ENCODE peak calls at places on chromosomes 2 and 18, in five cellular contexts. V is HepG2, A is stomach, N is A549, J is heart left ventricle. I is an unnamed sample.

GRCh38 chr2:173935305-173935704 is 29.9 kb downstream of the SP3 start:
- DNase-seq in V (no peak), A (no peak), N (no peak), J (no peak), I (no peak)

GRCh38 chr2:182893666-182894065 is 27.2 kb upstream of the FRZB start:
- DNase-seq in V (no peak), A (no peak), N (no peak), J (no peak), I (no peak)

GRCh38 chr2:101263377-101263800 is 10.7 kb downstream of the CNOT11 start:
- DNase-seq in V (peak; percentile 85), A (no peak), N (no peak), J (no peak), I (no peak)

GRCh38 chr18:44601447-44601846 is 79.2 kb upstream of the SETBP1 start:
- DNase-seq in V (no peak), A (no peak), N (peak; percentile 45), J (no peak), I (no peak)

GRCh38 chr18:79353238-79353637 is 42.5 kb upstream of the NFATC1 start:
- DNase-seq in V (peak; percentile 10), A (no peak), N (no peak), J (no peak), I (no peak)

GRCh38 chr18:40259073-40259472 is 1696.0 kb upstream of the PIK3C3 start:
- DNase-seq in V (no peak), A (no peak), N (no peak), J (no peak), I (no peak)

GRCh38 chr18:48300463-48300961 is 108.7 kb downstream of the ZBTB7C start:
- DNase-seq in V (no peak), A (no peak), N (peak; percentile 9), J (no peak), I (peak; percentile 54)

GRCh38 chr2:24822049-24822706 is 29.0 kb downstream of the CENPO start:
- DNase-seq in V (no peak), A (peak; percentile 10), N (no peak), J (no peak), I (no peak)

GRCh38 chr2:217902281-217903141 is 100.3 kb downstream of the TNS1 start:
- DNase-seq in V (peak; percentile 100), A (peak; percentile 84), N (peak; percentile 87), J (peak; percentile 92), I (peak; percentile 72)

GRCh38 chr2:42984617-42985016 is 192.2 kb upstream of the HAAO start:
- DNase-seq in V (no peak), A (no peak), N (no peak), J (no peak), I (no peak)

GRCh38 chr2:215328066-215328465 is 16.2 kb downstream of the ATIC start:
- DNase-seq in V (no peak), A (no peak), N (no peak), J (no peak), I (no peak)

GRCh38 chr2:188628989-188629889 is 337.6 kb downstream of the GULP1 start:
- DNase-seq in V (no peak), A (no peak), N (peak; percentile 63), J (no peak), I (no peak)

GRCh38 chr2:44715671-44716077 is 225.8 kb upstream of the SIX3 start:
- DNase-seq in V (peak; percentile 24), A (no peak), N (peak; percentile 60), J (no peak), I (no peak)

GRCh38 chr2:167188596-167188967 is 300.3 kb downstream of the XIRP2 start:
- DNase-seq in V (no peak), A (no peak), N (no peak), J (no peak), I (no peak)

GRCh38 chr2:177604291-177605065 is 211.9 kb downstream of the AGPS start:
- DNase-seq in V (peak; percentile 76), A (no peak), N (peak; percentile 51), J (no peak), I (no peak)

GRCh38 chr2:216866515-216867095 is 6.7 kb upstream of the TNP1 start:
- DNase-seq in V (no peak), A (no peak), N (no peak), J (no peak), I (no peak)

GRCh38 chr18:46485675-46486200 is 171.3 kb downstream of the LOXHD1 start:
- DNase-seq in V (no peak), A (no peak), N (no peak), J (no peak), I (no peak)

GRCh38 chr18:62914868-62915267 is 199.5 kb downstream of the PHLPP1 start:
- DNase-seq in V (no peak), A (no peak), N (no peak), J (no peak), I (no peak)

GRCh38 chr18:59646228-59646945 is 50.8 kb downstream of the CCBE1 start:
- DNase-seq in V (no peak), A (no peak), N (no peak), J (no peak), I (no peak)

GRCh38 chr2:189609423-189609816 is 28.8 kb upstream of the SLC40A1 start:
- DNase-seq in V (peak; percentile 59), A (no peak), N (peak; percentile 41), J (no peak), I (no peak)

GRCh38 chr2:169276045-169276444 is 86.3 kb downstream of the LRP2 start:
- DNase-seq in V (no peak), A (no peak), N (peak; percentile 11), J (no peak), I (no peak)

GRCh38 chr2:106982350-106982749 is 96.4 kb upstream of the ST6GAL2 start:
- DNase-seq in V (no peak), A (no peak), N (peak; percentile 27), J (no peak), I (no peak)

GRCh38 chr2:45072862-45073237 is 63.6 kb upstream of the SIX2 start:
- DNase-seq in V (no peak), A (no peak), N (no peak), J (no peak), I (no peak)

GRCh38 chr2:108455571-108455970 is 6.6 kb downstream of the GCC2 start:
- DNase-seq in V (no peak), A (no peak), N (no peak), J (no peak), I (no peak)

GRCh38 chr2:130834923-130835765 is 1.6 kb upstream of the ARHGEF4 start:
- DNase-seq in V (no peak), A (no peak), N (no peak), J (no peak), I (no peak)

DNA sequence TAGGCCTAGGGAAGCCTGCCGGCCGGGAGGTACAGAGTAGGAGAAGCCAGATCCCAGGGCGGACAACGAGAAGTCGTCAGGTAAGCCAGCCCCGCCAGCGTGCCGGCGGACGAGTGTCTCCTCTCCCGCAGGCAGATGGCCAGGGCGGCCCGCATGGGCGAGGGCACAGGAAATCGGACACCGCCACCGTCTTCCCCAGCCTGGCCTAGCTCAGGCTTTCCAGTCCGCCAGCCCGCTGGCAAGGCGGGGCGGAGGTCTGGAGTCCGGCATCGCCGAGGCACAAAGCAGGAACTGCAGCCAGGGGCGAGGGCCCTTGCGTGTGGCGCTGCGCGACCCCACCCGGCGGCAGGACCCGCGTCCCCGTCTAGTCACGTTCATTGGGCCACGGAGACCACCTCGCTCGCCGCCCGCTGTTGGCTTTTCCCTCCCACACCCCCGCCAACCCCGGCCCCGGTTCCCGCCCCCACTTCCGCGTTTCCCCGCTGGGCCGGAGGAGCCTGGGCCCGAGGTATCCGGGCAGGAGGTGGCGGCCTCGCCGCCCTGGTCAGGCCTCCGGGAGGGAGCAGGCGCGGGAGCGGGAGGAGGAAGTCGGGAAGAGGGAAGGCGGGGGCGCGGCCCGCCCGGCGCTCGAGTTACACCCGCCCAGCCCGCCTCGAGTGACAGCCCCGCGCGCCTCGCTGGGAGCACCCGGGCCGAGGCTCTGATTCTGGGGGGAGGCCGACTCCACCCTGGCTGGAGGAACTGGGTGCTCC is at the start of gene GPD2:
- DNase-seq in V (no peak), A (peak; percentile 92), N (peak; percentile 88), J (peak; percentile 96), I (peak; percentile 92)
- TF ChIP-seq CTCF in V (no peak), A (no peak), N (no peak), J (peak; percentile 19), I (peak; percentile 40)

GRCh38 chr2:176088937-176089842 is 3.3 kb upstream of the HOXD13 start:
- DNase-seq in V (no peak), A (no peak), N (no peak), J (no peak), I (no peak)

GRCh38 chr2:176085120-176085788 is 1.5 kb upstream of the EVX2 start:
- DNase-seq in V (no peak), A (peak; percentile 17), N (no peak), J (no peak), I (no peak)

GRCh38 chr2:176088048-176088936 is 4.2 kb upstream of the HOXD13 start:
- DNase-seq in V (peak; percentile 40), A (peak; percentile 54), N (peak; percentile 55), J (no peak), I (peak; percentile 59)

GRCh38 chr2:176085861-176086771 is 2.4 kb upstream of the EVX2 start:
- DNase-seq in V (peak; percentile 31), A (peak; percentile 32), N (peak; percentile 55), J (no peak), I (peak; percentile 49)

GRCh38 chr2:176087330-176088047 is 3.7 kb upstream of the EVX2 start:
- DNase-seq in V (no peak), A (no peak), N (no peak), J (no peak), I (no peak)
- H3K4me3 ChIP-seq in V (peak overlapping the region; percentile 51), A (peak overlapping the region; percentile 22), N (peak overlapping the region; percentile 22), J (no peak overlapping the region), I (no peak overlapping the region)

DNA sequence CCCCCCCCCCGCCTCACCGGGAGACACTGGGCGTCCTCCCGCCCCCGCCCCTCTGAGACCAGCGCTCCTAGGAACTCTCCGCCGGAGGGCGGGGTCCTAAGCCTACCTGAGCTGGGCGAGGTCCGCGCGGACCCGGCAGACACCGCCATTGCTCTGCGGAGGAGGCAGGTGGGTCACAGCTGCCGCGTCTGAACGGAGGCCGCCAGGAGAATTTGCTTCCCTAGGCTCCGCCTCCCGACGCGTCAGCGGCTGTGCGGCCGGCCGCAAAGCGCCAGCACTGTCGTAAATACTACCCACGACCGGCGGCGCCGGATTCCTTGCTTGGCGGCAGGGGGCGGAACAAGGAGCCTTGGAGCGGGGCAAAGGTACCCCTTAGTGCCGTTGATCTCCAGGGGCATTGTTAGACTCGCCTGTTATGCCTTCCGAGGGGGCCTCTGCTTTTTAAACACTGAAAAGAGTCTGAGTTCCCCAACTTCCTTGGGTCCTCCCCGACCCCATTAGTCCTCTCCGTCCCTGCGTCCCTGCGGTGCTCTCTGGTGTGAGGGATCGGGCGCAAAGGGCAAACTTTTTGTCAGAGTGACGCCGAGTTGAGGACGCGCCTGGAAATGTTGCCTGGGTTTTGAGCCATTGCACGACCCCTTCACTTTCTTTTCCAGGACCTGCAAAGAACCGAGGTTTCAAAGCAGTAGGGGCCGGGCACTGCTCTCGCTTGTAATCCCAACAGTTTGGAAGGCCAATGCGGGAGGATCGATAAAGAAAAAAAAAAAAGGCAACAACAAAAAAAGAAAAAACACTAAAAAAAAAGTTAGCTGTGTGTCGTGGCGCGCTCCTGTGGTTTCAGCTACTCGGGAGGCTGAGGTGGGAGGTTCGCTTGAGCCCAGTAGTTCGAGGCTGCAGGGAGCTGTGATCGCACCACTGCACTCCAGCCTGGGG is at the start of gene GGCX:
- DNase-seq in V (peak; percentile 95), A (peak; percentile 96), N (peak; percentile 97), J (peak; percentile 97), I (peak; percentile 97)
- TF ChIP-seq POLR2A in V (peak; percentile 98), A (peak; percentile 72), N (peak; percentile 88), J (no peak), I (peak; percentile 93)

DNA sequence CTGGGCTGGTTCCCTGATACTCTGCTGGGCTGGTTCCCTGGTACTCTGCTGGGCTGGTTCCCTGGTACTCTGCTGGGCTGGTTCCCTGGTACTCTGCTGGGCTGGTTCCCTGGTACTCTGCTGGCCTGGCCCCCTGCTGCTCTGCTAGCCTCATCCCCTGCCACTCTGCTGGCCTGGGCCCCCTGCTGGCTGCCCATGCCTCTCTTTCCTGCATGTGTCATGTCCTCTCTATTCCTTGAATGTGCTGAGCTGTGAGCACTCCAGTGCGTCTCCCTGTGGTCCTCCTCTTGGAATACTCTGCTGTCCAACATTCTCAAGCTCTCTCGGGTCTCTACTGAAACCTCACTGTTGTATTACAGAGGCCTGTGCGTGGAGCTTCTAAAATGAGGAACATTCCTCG is 216.3 kb downstream of the RNF144A start:
- DNase-seq in V (peak; percentile 16), A (no peak), N (peak; percentile 6), J (no peak), I (no peak)
- TF ChIP-seq CTCF in V (peak; percentile 53), A (no peak), N (no peak), J (no peak), I (no peak)